ENCODE peak calls at places on chromosomes 7 and 10, in seven cellular contexts. G is right lobe of liver, J is body of pancreas, I is IMR-90, W is adrenal gland, P is heart left ventricle, T is sigmoid colon. A is an unnamed sample.

GRCh38 chr10:44383749-44384600 is 922 bp downstream of the CXCL12 start:
- DNase-seq in G (no peak), J (peak), I (peak), W (no peak), P (peak), T (peak), A (no peak)

GRCh38 chr10:60967854-60968484 is 24.0 kb upstream of the RHOBTB1 start:
- DNase-seq in G (no peak), J (no peak), I (no peak), W (no peak), P (no peak), T (no peak), A (no peak)

GRCh38 chr10:6516277-6516676 is 63.8 kb downstream of the PRKCQ start:
- DNase-seq in G (no peak), J (peak), I (no peak), W (no peak), P (no peak), T (no peak), A (no peak)

GRCh38 chr10:13272164-13272571 is 27.7 kb downstream of the PHYH start:
- DNase-seq in G (peak), J (peak), I (peak), W (peak), P (peak), T (peak), A (no peak)

GRCh38 chr7:66741-67140 is 125.6 kb upstream of the FAM20C start:
- DNase-seq in G (peak), J (peak), I (no peak), W (no peak), P (no peak), T (peak), A (no peak)

GRCh38 chr10:29957887-29958330 is 101.5 kb downstream of the JCAD start:
- DNase-seq in G (peak), J (peak), I (no peak), W (peak), P (peak), T (no peak), A (no peak)

GRCh38 chr7:95420996-95421846 is 13.6 kb downstream of the PON2 start:
- DNase-seq in G (no peak), J (no peak), I (peak), W (no peak), P (no peak), T (no peak), A (no peak)

GRCh38 chr7:128791968-128792319 is at the start of gene CCDC136:
- DNase-seq in G (no peak), J (no peak), I (peak), W (no peak), P (no peak), T (no peak), A (peak)

GRCh38 chr10:132307823-132308587 is at the start of gene STK32C:
- DNase-seq in G (peak), J (peak), I (peak), W (peak), P (peak), T (peak), A (peak)

GRCh38 chr10:14092749-14093148 is 238.0 kb downstream of the FRMD4A start:
- DNase-seq in G (no peak), J (no peak), I (no peak), W (no peak), P (no peak), T (no peak), A (no peak)

GRCh38 chr10:110600487-110601101 is 33.1 kb downstream of the SMC3 start:
- DNase-seq in G (no peak), J (peak), I (peak), W (peak), P (no peak), T (no peak), A (no peak)

GRCh38 chr7:139124084-139124914 is 14.8 kb upstream of the ZC3HAV1 start:
- DNase-seq in G (no peak), J (no peak), I (no peak), W (no peak), P (no peak), T (no peak), A (no peak)

GRCh38 chr10:18104223-18104872 is 35.9 kb upstream of the CACNB2 start:
- DNase-seq in G (no peak), J (peak), I (peak), W (peak), P (peak), T (no peak), A (peak)

GRCh38 chr7:44265733-44266132 is 59.7 kb downstream of the CAMK2B start:
- DNase-seq in G (no peak), J (no peak), I (no peak), W (no peak), P (no peak), T (no peak), A (no peak)

GRCh38 chr7:45917658-45918057 is 3.4 kb downstream of the IGFBP3 start:
- DNase-seq in G (peak), J (peak), I (peak), W (peak), P (peak), T (peak), A (peak)

GRCh38 chr7:96028729-96029128 is 256.4 kb downstream of the DYNC1I1 start:
- DNase-seq in G (no peak), J (no peak), I (no peak), W (no peak), P (no peak), T (no peak), A (no peak)

GRCh38 chr7:82362129-82362528 is 81.4 kb downstream of the CACNA2D1 start:
- DNase-seq in G (no peak), J (no peak), I (peak), W (no peak), P (no peak), T (no peak), A (no peak)

GRCh38 chr7:34086064-34086463 is 180.7 kb downstream of the BMPER start:
- DNase-seq in G (no peak), J (no peak), I (no peak), W (no peak), P (no peak), T (no peak), A (no peak)

GRCh38 chr10:86178401-86179142 is 188.0 kb downstream of the GRID1 start:
- DNase-seq in G (no peak), J (peak), I (no peak), W (no peak), P (no peak), T (no peak), A (no peak)

GRCh38 chr10:87590705-87591588 is 68.7 kb upstream of the PAPSS2 start:
- DNase-seq in G (no peak), J (no peak), I (peak), W (no peak), P (no peak), T (no peak), A (no peak)

GRCh38 chr10:12869427-12869826 is 132.1 kb downstream of the CCDC3 start:
- DNase-seq in G (no peak), J (no peak), I (peak), W (no peak), P (no peak), T (no peak), A (no peak)

GRCh38 chr10:121096617-121097431 is 245.7 kb downstream of the WDR11 start:
- DNase-seq in G (no peak), J (no peak), I (no peak), W (peak), P (peak), T (no peak), A (no peak)

GRCh38 chr10:112182808-112183328 is 697 bp downstream of the GPAM start:
- DNase-seq in G (no peak), J (peak), I (no peak), W (no peak), P (no peak), T (no peak), A (no peak)

GRCh38 chr7:55898287-55898686 is 11.0 kb downstream of the ZNF713 start:
- DNase-seq in G (no peak), J (no peak), I (no peak), W (no peak), P (no peak), T (no peak), A (no peak)

GRCh38 chr10:128013626-128014025 is 106.7 kb downstream of the PTPRE start:
- DNase-seq in G (no peak), J (no peak), I (no peak), W (no peak), P (no peak), T (peak), A (no peak)

GRCh38 chr10:13973742-13974141 is 357.0 kb downstream of the FRMD4A start:
- DNase-seq in G (no peak), J (no peak), I (peak), W (no peak), P (no peak), T (no peak), A (no peak)

GRCh38 chr7:29332875-29333482 is 138.4 kb downstream of the CHN2 start:
- DNase-seq in G (no peak), J (no peak), I (no peak), W (no peak), P (no peak), T (no peak), A (no peak)

GRCh38 chr10:110368002-110368401 is 63.3 kb upstream of the SMNDC1 start:
- DNase-seq in G (no peak), J (no peak), I (peak), W (no peak), P (no peak), T (no peak), A (no peak)

GRCh38 chr10:12513775-12514663 is 164.7 kb downstream of the CAMK1D start:
- DNase-seq in G (no peak), J (no peak), I (peak), W (no peak), P (no peak), T (no peak), A (no peak)

GRCh38 chr7:158811894-158812293 is 17.4 kb downstream of the ESYT2 start:
- DNase-seq in G (no peak), J (no peak), I (no peak), W (no peak), P (no peak), T (peak), A (peak)

GRCh38 chr7:20199015-20199737 is 18.0 kb downstream of the MACC1 start:
- DNase-seq in G (no peak), J (peak), I (peak), W (peak), P (no peak), T (no peak), A (no peak)

GRCh38 chr7:20198295-20198694 is 18.9 kb downstream of the MACC1 start:
- DNase-seq in G (no peak), J (no peak), I (no peak), W (no peak), P (no peak), T (no peak), A (no peak)

GRCh38 chr7:20197125-20197524 is 20.1 kb downstream of the MACC1 start:
- DNase-seq in G (no peak), J (no peak), I (peak), W (no peak), P (no peak), T (no peak), A (no peak)

GRCh38 chr7:20200361-20200760 is 16.8 kb downstream of the MACC1 start:
- DNase-seq in G (no peak), J (no peak), I (no peak), W (no peak), P (no peak), T (no peak), A (no peak)

GRCh38 chr7:20197837-20198236 is 19.3 kb downstream of the MACC1 start:
- DNase-seq in G (no peak), J (no peak), I (no peak), W (no peak), P (no peak), T (no peak), A (no peak)
- TF ChIP-seq CTCF in G (peak), J (no peak), I (peak), W (peak), P (no peak), T (no peak), A (no peak)

GRCh38 chr10:130111115-130111847 is 651 bp upstream of the C10orf143 start:
- DNase-seq in G (peak), J (peak), I (peak), W (peak), P (peak), T (peak), A (peak)
- TF ChIP-seq POLR2A in G (peak), J (peak), I (no peak), W (peak), P (peak), T (peak), A (no peak)

DNA sequence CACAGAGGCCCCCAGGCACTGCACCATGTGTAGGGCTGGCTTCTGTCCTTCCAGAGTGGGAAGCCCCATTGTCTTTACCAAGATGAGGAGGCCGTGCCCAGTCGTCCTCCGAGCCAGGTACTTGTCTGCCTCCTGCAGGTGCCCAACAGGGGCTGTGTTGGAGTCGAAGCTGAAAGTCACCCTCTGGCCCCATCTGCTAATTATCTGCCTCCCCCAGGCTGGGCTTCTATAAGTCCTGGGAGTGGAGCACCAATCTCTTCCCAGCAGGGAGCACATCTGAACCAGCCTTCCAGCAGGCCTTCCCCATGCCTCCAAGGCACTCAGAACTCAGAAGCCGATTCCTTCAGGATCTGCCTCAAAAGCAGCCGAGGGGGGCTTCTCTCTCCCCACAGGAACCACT is 11.6 kb upstream of the CHST15 start:
- DNase-seq in G (no peak), J (no peak), I (no peak), W (no peak), P (no peak), T (no peak), A (no peak)
- TF ChIP-seq CTCF in G (no peak), J (no peak), I (no peak), W (no peak), P (no peak), T (no peak), A (no peak)

DNA sequence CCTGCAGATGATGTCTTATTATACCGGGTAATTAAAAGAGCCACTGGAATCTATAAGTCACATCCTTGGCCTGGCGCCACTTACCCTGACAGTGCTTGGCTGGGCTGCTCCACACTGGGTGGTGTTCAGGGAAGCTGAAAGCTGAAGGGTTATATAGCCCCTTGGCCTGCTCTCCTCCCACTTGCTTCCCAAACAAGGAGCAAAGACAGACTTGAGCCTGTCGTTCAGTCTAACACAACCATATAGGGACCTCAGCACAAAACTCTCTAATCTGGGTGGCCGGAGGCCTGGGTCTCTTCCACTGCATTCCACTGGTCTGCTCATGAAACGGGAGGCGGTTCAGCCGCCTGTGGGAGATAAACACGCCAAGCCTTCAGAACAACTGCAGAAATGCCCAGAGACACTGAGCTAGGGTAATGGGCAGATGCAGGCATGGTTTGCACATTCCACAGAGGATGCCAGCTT is at the start of gene ACTA2:
- DNase-seq in G (no peak), J (no peak), I (peak), W (no peak), P (peak), T (peak), A (no peak)
- TF ChIP-seq POLR2A in G (peak), J (no peak), I (peak), W (peak), P (no peak), T (peak), A (no peak)

GRCh38 chr10:84783909-84784308 is 455.5 kb downstream of the CCSER2 start:
- DNase-seq in G (no peak), J (peak), I (no peak), W (no peak), P (no peak), T (no peak), A (no peak)

GRCh38 chr10:84784749-84785148 is 456.4 kb downstream of the CCSER2 start:
- DNase-seq in G (no peak), J (no peak), I (no peak), W (no peak), P (no peak), T (no peak), A (no peak)

GRCh38 chr10:84789050-84789449 is 460.7 kb downstream of the CCSER2 start:
- DNase-seq in G (no peak), J (no peak), I (no peak), W (no peak), P (no peak), T (no peak), A (no peak)

DNA sequence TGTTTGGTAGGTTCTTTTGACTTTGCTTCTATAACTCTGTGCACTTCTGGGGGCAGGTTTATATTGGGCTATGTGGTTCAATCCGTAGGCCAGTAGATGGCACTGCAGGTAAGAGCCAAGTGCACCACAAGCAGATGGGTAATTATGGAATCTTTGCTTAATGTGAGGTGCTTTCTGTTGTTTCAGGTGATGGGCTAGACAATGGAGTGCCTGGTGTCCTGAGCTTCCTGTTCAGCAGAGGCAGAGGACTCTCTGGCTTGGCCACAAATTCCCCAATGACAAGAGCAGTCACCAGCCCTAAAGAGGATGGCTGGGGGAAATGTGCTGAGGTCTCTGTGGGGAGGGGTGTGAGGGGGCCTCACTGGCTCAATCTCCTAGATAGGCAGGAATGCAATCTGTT is 455.0 kb downstream of the CCSER2 start:
- DNase-seq in G (no peak), J (peak), I (no peak), W (no peak), P (no peak), T (no peak), A (no peak)
- TF ChIP-seq CTCF in G (peak), J (no peak), I (peak), W (peak), P (peak), T (no peak), A (no peak)

GRCh38 chr10:70232155-70232858 is 922 bp downstream of the PPA1 start:
- DNase-seq in G (peak), J (peak), I (peak), W (peak), P (peak), T (peak), A (no peak)
- TF ChIP-seq POLR2A in G (peak), J (peak), I (peak), W (peak), P (peak), T (peak), A (no peak)

DNA sequence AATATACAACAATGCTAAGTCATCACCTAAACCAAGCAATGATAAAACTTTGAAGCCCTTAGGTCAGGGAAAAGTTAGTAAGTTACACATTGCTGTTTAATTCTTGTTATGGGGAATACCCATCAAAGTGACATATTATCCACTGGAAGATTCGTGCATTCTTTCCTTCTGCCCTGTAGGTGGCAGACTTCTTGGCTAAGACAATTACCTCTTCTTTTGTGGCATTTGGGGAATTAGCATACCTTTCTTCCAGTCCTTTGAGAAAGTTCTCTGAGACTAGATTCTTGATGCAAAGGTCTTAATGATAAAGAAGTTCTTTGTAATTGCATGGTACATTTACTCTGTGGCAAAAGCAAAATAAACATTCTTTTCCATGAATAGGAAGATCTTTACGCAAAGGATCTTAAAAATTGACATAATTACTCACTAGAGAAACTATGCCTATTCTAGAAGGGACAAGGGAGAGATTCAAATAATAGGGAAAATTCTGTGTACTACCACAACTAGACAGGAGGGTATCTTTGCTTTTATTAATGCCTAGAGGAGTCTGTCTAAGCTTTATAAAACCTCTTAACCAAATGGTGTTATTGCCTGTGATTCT is 395.9 kb downstream of the GRM8 start:
- DNase-seq in G (no peak), J (no peak), I (no peak), W (no peak), P (no peak), T (no peak), A (no peak)
- TF ChIP-seq CTCF in G (peak), J (peak), I (peak), W (peak), P (no peak), T (no peak), A (no peak)

GRCh38 chr7:26181474-26182227 is 18.9 kb downstream of the HNRNPA2B1 start:
- DNase-seq in G (no peak), J (no peak), I (no peak), W (no peak), P (no peak), T (no peak), A (no peak)
- TF ChIP-seq POLR2A in G (no peak), J (no peak), I (no peak), W (no peak), P (no peak), T (no peak), A (no peak)

DNA sequence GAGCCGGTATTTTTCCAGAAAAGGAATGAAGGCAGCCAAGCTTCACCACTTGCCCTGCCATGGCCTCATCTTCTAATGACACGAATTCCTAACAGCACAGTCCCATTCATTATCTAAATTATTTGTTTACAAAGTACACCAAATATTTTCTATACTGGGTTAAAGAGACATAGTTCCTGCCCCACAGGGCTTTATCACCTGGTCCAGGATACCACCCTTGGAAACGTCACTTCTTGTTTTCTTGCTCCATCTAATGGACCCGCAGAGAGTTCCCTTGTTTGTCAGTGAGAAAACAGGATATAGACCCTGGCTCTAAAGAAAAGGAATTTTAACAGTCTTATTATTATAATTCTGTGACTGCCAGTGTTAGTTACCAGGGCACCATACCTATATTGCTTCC is 1165.4 kb downstream of the GATA3 start:
- DNase-seq in G (no peak), J (no peak), I (no peak), W (no peak), P (no peak), T (no peak), A (no peak)
- TF ChIP-seq CTCF in G (no peak), J (no peak), I (no peak), W (no peak), P (no peak), T (no peak), A (no peak)

DNA sequence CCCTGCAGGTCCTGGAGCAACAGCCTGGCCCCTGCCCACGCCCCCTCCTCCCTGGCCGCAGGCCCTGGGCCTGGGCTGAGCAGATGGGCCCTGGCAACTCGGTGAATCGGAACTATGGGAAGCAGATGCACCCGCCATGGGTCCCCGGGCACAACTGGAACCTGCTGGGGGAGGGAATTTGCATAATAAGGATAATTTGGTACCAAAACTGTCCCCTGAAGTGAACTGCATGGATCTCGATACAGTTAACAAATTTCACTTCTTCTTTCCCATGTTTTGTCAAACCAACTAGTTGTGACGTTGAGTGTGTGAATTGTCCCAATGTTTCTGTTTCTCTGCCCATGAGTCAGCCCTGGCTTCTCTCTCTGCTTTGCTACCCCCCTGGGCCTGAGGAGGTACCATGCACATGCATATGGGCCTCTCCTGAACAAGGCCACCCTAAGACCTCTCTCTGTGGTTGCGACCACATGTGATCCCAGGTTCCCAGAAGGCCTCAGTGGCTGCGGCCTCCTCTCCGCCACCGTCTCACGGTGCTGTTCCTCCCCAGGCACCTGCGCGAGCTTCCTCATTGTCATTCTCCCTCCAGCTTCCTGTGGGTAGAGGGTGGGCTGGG is 40.2 kb downstream of the FIGNL1 start:
- DNase-seq in G (no peak), J (no peak), I (no peak), W (no peak), P (no peak), T (no peak), A (no peak)
- TF ChIP-seq POLR2A in G (no peak), J (no peak), I (no peak), W (no peak), P (no peak), T (no peak), A (no peak)